ENCODE peak calls at places on chromosomes 7 and 10, in seven cellular contexts. Z is A549, R is body of pancreas, D is endothelial cell of umbilical vein, N is adrenal gland, X is transverse colon, A is thyroid gland. U is an unnamed sample. For H3K4me1, the result is how much of the 10 kb centered on the place peaks cover.

GRCh38 chr10:101005869-101006567 is 6.4 kb downstream of the LZTS2 start:
- DNase-seq in A (no peak), Z (no peak), X (no peak), R (no peak), D (no peak), N (no peak), U (no peak)

GRCh38 chr7:101843293-101844271 is 26.2 kb downstream of the CUX1 start:
- DNase-seq in Z (no peak), R (no peak), A (no peak), D (no peak), X (no peak), N (no peak), U (no peak)

GRCh38 chr7:96045919-96046318 is 273.6 kb downstream of the DYNC1I1 start:
- DNase-seq in N (no peak), R (peak), D (no peak), A (no peak), X (no peak), Z (no peak), U (no peak)

GRCh38 chr7:80146561-80146960 is 11.9 kb downstream of the GNAI1 start:
- DNase-seq in R (no peak), D (no peak), X (no peak), N (no peak), A (no peak), Z (no peak), U (no peak)

GRCh38 chr10:102775973-102776669 is 32.4 kb downstream of the WBP1L start:
- DNase-seq in X (peak), R (peak), A (peak), N (peak), Z (no peak), D (peak), U (peak)

GRCh38 chr7:158702196-158702595 is 2.4 kb downstream of the NCAPG2 start:
- DNase-seq in N (no peak), D (no peak), X (no peak), A (no peak), Z (no peak), R (no peak), U (no peak)

GRCh38 chr7:138979226-138979979 is 1.8 kb downstream of the KIAA1549 start:
- DNase-seq in N (no peak), D (no peak), X (no peak), A (no peak), R (peak), Z (peak), U (no peak)

GRCh38 chr7:151075662-151075971 is 5.0 kb downstream of the FASTK start:
- DNase-seq in R (no peak), D (no peak), A (no peak), X (no peak), N (no peak), Z (no peak), U (no peak)

GRCh38 chr10:36450385-36450784 is 675.0 kb upstream of the ANKRD30A start:
- DNase-seq in Z (no peak), A (no peak), N (no peak), X (no peak), R (peak), D (peak), U (no peak)

GRCh38 chr10:63707254-63707910 is 186.2 kb downstream of the REEP3 start:
- DNase-seq in N (no peak), Z (peak), X (no peak), R (peak), D (peak), A (peak), U (peak)

GRCh38 chr7:105677395-105677701 is 96.1 kb upstream of the EFCAB10 start:
- DNase-seq in N (no peak), Z (no peak), D (no peak), A (no peak), X (no peak), R (no peak), U (no peak)

GRCh38 chr10:93313798-93314197 is 168.3 kb downstream of the MYOF start:
- DNase-seq in D (peak), A (no peak), X (no peak), N (no peak), R (no peak), Z (no peak), U (no peak)

GRCh38 chr10:108597657-108598319 is 1325.5 kb downstream of the XPNPEP1 start:
- DNase-seq in N (no peak), A (no peak), Z (no peak), D (no peak), R (no peak), X (no peak), U (no peak)

GRCh38 chr10:79103078-79103477 is 34.3 kb downstream of the ZMIZ1 start:
- DNase-seq in R (no peak), X (no peak), A (no peak), D (peak), Z (no peak), N (no peak), U (no peak)

GRCh38 chr10:94138391-94138790 is 144.7 kb downstream of the PLCE1 start:
- DNase-seq in N (no peak), R (no peak), Z (no peak), X (no peak), D (no peak), A (no peak), U (no peak)

GRCh38 chr10:25082276-25083204 is 66.1 kb downstream of the THNSL1 start:
- DNase-seq in D (no peak), Z (no peak), A (peak), N (no peak), R (no peak), X (no peak), U (no peak)

GRCh38 chr10:74896788-74897527 is 70.6 kb downstream of the KAT6B start:
- DNase-seq in X (no peak), A (peak), Z (no peak), D (peak), R (no peak), N (no peak), U (no peak)

GRCh38 chr10:1576467-1577259 is 160.7 kb downstream of the ADARB2 start:
- DNase-seq in N (no peak), X (no peak), A (no peak), D (no peak), Z (no peak), R (no peak), U (no peak)

GRCh38 chr7:131095346-131095745 is 232.3 kb upstream of the MKLN1 start:
- DNase-seq in D (no peak), N (no peak), X (no peak), Z (no peak), A (no peak), R (no peak), U (no peak)

GRCh38 chr7:120055300-120055699 is 217.7 kb upstream of the KCND2 start:
- DNase-seq in R (no peak), N (no peak), Z (no peak), A (no peak), D (no peak), X (no peak), U (no peak)

GRCh38 chr7:47535033-47535703 is 46.7 kb downstream of the TNS3 start:
- DNase-seq in D (no peak), R (no peak), N (no peak), Z (no peak), X (no peak), A (no peak), U (no peak)

DNA sequence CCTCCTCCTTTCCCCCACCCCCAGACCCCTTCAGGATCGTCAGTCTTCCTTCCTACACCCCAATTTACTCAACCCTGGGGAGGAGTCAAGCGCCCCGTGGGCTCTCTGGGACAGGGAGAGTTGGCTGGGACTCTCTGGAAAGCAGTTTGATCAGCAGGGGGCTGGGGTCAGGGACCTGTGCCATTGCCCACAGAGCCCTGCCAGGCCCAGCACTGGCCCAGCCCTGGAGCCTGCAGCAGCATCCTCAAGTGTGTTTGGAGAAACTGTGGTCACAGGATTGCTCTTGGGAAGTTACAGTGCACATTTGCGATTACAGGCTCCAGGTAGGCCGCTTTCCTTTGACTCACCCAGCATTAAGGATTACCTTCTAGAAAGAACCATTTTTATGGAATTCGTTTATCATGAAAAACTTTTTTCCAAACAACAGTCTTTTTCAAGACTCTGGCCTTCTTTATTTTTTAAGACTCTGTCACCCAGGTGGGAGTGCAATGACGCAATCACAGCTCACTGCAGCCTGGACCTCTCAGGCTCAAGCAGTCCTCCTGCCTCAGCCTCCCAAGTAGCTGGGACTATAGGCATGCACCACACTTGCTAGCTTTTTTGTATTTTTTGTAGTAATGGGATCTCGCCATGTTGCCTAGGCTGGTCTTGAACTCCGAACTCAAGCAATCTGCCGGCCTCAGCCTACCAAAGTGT is 50.7 kb downstream of the CHST3 start:
- DNase-seq in X (no peak), R (no peak), N (no peak), A (no peak), Z (no peak), D (no peak), U (no peak)
- H3K4me1 ChIP-seq in X (under half), R (under half), N (under half), A (under half), Z (under half), D (under half), U (under half)

DNA sequence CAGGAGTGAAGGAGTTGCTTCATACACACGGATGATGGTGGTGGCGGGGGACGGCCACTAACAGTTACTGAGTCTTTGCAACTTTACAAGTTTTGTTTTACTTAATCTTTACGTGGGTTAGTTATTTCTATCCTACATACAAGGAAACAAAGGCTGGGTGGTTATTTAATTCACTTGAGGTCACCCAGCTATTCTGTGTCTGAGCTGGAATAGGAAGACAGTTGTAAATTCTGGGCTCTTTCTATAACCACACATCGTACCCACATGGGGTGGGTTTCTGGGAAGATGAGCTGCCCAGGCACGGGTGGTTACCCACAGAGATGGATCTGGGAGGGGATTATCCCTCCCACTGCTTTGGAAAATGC is 137.9 kb downstream of the ANLN start:
- DNase-seq in Z (no peak), R (no peak), N (no peak), X (no peak), D (no peak), A (no peak), U (no peak)
- H3K27ac ChIP-seq in Z (peak), R (no peak), N (no peak), X (no peak), D (no peak), A (no peak), U (no peak)

GRCh38 chr7:126702242-126703016 is 550.3 kb downstream of the GRM8 start:
- DNase-seq in X (no peak), N (no peak), D (peak), A (no peak), R (no peak), Z (no peak), U (no peak)
- TF ChIP-seq POLR2A in X (no peak), N (no peak), D (no peak), A (no peak), R (no peak), Z (no peak), U (no peak)

DNA sequence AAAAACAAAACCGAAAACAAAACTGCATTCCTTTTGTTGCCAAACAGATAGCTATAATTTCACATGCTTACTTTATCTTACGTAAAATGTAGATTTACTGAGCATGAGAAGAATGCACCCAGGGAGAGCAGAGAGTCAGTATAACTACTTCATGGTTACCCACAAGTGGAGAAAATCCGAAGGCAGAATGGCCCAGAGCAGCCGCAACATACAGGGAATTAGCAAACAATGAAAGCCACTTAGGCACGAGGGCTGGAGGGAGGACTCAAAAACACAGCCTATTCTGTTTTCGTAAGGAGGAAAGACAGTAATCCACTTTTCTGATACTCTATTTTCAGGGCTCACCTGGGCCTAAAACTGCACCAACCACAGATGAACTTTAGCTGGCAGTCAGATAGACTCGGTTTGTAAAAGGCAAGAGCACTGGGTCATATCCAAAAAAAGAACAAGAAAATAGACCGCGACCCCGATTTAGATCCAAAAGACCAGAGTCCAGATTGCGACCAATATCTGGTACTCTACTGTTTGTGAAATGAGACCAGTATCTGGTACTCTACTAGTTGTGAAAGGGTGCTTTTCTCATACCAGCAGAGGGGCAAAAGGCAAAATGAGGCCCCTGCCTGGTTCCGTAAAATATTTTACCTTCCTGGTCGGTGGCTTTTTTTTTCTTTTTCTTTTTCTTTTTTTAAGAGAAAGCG is 1.3 kb downstream of the ITPRIP start:
- DNase-seq in X (no peak), A (no peak), Z (no peak), N (no peak), D (peak), R (no peak), U (no peak)
- H3K4me1 ChIP-seq in X (under half), A (half or more), Z (half or more), N (under half), D (half or more), R (under half), U (under half)

GRCh38 chr7:42237162-42237821 is at the start of gene GLI3:
- DNase-seq in D (peak), X (peak), R (peak), A (peak), Z (peak), N (peak), U (peak)
- H3K27ac ChIP-seq in D (peak), X (peak), R (peak), A (peak), Z (peak), N (peak), U (peak)

GRCh38 chr10:45372251-45372951 is 1.6 kb upstream of the ALOX5 start:
- DNase-seq in N (no peak), A (no peak), D (no peak), R (no peak), Z (no peak), X (no peak), U (no peak)

GRCh38 chr10:45373783-45374450 is at the start of gene ALOX5:
- DNase-seq in X (peak), Z (no peak), A (peak), N (peak), D (no peak), R (peak), U (peak)

GRCh38 chr10:45374451-45375052 is 536 bp downstream of the ALOX5 start:
- DNase-seq in N (no peak), D (no peak), R (peak), X (no peak), A (no peak), Z (no peak), U (no peak)

GRCh38 chr10:45371555-45371954 is 2.5 kb upstream of the ALOX5 start:
- DNase-seq in N (no peak), R (no peak), Z (no peak), X (no peak), D (no peak), A (no peak), U (no peak)

GRCh38 chr10:45373003-45373782 is 823 bp upstream of the ALOX5 start:
- DNase-seq in X (peak), N (no peak), Z (no peak), A (no peak), R (no peak), D (no peak), U (no peak)
- TF ChIP-seq POLR2A in X (no peak), N (no peak), Z (no peak), A (no peak), R (no peak), D (no peak), U (no peak)

DNA sequence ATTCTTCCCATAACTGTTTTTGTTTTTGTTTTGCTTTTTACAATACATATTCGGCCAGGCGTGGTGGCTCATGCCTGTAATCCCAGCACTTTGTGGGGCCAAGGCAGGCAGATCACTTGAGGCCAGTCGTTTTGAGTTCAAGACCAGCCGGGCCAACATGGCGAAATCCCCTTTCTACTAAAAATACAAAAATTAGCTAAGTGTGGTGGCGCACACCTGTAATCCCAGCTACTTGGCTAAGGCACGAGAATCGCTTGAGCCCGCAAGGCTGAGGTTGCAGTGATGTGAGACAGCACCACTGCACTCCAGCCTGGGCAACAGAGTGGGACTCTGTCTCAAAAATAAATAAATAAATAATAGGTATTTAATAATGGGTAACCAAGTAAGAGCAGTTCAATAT is 2.3 kb downstream of the TM9SF3 start:
- DNase-seq in X (no peak), D (no peak), R (no peak), Z (no peak), N (no peak), A (no peak), U (no peak)
- H3K4me1 ChIP-seq in X (under half), D (half or more), R (half or more), Z (under half), N (under half), A (half or more), U (under half)

DNA sequence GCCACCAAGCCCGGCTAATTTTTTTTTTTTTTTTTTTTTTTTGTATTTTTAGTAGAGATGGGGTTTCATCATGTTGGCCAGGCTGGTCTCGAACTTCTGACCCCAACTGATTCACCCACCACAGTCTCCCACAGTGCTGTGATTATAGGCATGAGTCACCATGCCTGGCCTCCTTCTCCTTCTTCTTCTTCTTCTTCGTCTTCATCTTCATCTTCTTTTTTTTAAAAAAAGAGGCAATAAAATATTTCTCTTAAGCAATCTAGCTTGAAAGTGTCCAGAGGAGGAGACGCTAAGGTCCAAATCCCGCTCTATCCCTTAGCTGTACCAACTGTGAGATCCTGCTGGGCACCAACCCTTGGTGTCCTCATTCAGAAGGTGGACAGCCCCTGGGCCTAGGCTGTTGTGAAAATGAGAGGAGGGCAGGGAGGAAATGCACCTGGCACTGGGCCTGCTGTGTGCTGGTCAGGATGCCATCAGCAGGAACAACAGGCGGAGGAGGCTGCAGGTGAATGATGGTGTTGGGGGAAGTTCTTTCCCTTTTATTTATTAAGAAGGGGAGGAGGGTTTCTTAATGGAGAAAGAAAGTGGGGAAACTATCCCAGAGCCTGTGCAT is 13.9 kb upstream of the PSAP start:
- DNase-seq in R (no peak), Z (peak), D (no peak), N (no peak), A (no peak), X (no peak), U (no peak)
- H3K27ac ChIP-seq in R (no peak), Z (peak), D (no peak), N (no peak), A (no peak), X (no peak), U (no peak)

GRCh38 chr10:44976352-44977198 is 2.0 kb downstream of the DEPP1 start:
- DNase-seq in R (no peak), N (no peak), X (no peak), A (no peak), D (peak), Z (no peak), U (no peak)
- TF ChIP-seq POLR2A in R (peak), N (no peak), X (peak), A (no peak), D (no peak), Z (no peak), U (no peak)

DNA sequence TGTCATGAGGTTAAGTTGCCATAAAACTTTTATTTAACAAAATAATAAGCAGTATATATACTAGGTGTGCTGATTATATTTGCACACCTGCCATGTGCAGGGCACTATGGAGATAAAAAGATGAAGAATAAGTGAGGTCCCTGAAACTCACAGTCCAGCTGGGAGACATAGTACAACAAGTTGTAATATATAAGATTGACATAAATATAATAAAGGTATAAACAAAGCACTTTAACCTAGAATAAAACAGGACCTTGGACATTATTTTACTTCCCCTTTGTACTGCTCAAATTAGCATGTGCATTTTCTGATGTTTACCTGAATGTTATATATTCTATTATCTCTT is 6.2 kb downstream of the STK17A start:
- DNase-seq in X (no peak), A (no peak), R (no peak), D (no peak), N (no peak), Z (no peak), U (no peak)
- H3K4me1 ChIP-seq in X (under half), A (under half), R (half or more), D (under half), N (under half), Z (half or more), U (under half)

U was measured in prostate gland.